ENCODE peak calls at places on chromosomes 1 and 21, in seven cellular contexts. T is SK-N-SH, K is GM12878, O is GM12891, A is K562, U is H1, G is HepG2. E is an unnamed sample.

GRCh38 chr1:18948913-18949688 is 7.4 kb downstream of the IFFO2 start:
- DNase-seq in T (no peak), K (no peak), O (no peak), A (no peak), U (no peak), G (peak), E (no peak)

GRCh38 chr1:77126309-77126708 is 92.9 kb downstream of the PIGK start:
- DNase-seq in T (peak), K (no peak), O (no peak), A (peak), U (no peak), G (peak), E (no peak)

GRCh38 chr1:220874201-220874655 is 5.0 kb upstream of the HLX start:
- DNase-seq in T (peak), K (no peak), O (peak), A (peak), U (no peak), G (peak), E (no peak)

GRCh38 chr1:84960371-84960770 is 36.5 kb downstream of the MCOLN2 start:
- DNase-seq in T (no peak), K (no peak), O (no peak), A (no peak), U (no peak), G (peak), E (no peak)

GRCh38 chr1:182595641-182596240 is 6.7 kb upstream of the RNASEL start:
- DNase-seq in T (peak), K (no peak), O (no peak), A (peak), U (no peak), G (peak), E (no peak)

GRCh38 chr1:7491818-7492173 is 279.3 kb upstream of the VAMP3 start:
- DNase-seq in T (no peak), K (no peak), O (no peak), A (no peak), U (no peak), G (no peak), E (no peak)

GRCh38 chr1:207897188-207897587 is 13.7 kb downstream of the CD34 start:
- DNase-seq in T (peak), K (no peak), O (no peak), A (no peak), U (no peak), G (no peak), E (no peak)

GRCh38 chr1:222896630-222897526 is 82.0 kb downstream of the DISP1 start:
- DNase-seq in T (no peak), K (no peak), O (no peak), A (no peak), U (no peak), G (no peak), E (no peak)

GRCh38 chr1:114670083-114671010 is 498 bp upstream of the DENND2C start:
- DNase-seq in T (peak), K (peak), O (peak), A (peak), U (peak), G (peak), E (peak)

GRCh38 chr21:14213164-14213563 is 2.4 kb upstream of the LIPI start:
- DNase-seq in T (no peak), K (no peak), O (no peak), A (no peak), U (no peak), G (no peak), E (no peak)

GRCh38 chr21:14210738-14211137 is at the start of gene LIPI:
- DNase-seq in T (no peak), K (no peak), O (no peak), A (no peak), U (no peak), G (no peak), E (no peak)

DNA sequence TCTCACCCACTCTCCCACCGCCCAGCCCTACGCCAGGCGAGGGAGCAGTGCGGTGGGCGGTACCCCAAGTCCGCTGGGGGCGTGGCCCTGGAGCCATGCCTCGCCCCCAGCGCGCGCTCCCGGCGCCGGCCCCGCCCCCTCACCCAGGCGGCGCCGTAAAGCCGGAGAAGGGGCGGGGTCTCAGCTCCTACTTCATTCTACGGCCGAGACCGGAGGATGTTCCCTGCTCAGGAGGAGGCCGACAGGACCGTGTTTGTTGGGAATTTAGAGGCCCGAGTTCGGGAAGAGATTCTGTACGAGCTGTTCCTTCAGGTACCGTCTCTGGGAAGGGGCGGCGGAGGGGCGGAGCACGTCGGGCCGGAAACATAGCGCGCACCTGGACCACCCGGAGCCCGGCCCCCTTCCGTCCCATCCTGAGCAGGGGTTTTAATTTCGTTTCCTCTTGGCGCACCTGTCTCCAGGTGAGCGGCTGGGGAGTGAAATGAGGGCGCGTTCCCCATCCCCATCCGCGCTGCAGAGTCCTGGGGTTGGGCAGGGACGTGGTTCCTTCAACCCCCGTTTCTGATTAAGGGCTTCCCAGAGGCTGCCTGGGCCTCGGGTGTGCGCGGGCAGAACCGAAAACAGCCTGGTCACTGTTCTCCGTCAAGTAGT is at the start of gene RBM11:
- DNase-seq in T (peak), K (no peak), O (peak), A (peak), U (peak), G (peak), E (peak)
- TF ChIP-seq TAF1 in T (no peak), K (no peak), O (no peak), A (peak), U (peak), G (no peak), E (no peak)

DNA sequence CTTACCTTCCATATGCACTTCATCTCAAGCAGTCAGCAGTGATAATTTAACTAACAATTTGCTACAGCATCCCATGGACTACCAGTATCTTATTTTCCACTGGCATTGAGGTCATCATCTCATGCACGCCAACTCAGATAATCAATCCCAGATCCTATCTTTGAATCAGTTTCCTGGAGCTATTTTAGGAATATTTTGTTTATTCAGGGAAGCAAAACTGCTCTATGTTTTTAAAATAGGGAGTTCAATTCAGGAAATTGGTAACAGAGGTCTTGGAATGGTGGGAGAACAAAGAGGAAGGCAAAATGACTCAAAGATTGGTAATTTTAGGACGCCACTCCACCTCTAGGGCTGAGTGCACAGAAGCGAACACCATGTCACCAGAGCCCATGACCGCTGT is 71.8 kb upstream of the CNIH3 start:
- DNase-seq in T (no peak), K (no peak), O (no peak), A (no peak), U (no peak), G (no peak), E (no peak)
- TF ChIP-seq POLR2AphosphoS5 in T (peak), K (no peak), O (no peak), A (no peak), U (no peak), G (no peak), E (no peak)

GRCh38 chr1:62426238-62426637 is 10.6 kb upstream of the USP1 start:
- DNase-seq in T (no peak), K (no peak), O (no peak), A (no peak), U (no peak), G (no peak), E (no peak)
- TF ChIP-seq TAF1 in T (no peak), K (no peak), O (no peak), A (no peak), U (no peak), G (no peak), E (no peak)

DNA sequence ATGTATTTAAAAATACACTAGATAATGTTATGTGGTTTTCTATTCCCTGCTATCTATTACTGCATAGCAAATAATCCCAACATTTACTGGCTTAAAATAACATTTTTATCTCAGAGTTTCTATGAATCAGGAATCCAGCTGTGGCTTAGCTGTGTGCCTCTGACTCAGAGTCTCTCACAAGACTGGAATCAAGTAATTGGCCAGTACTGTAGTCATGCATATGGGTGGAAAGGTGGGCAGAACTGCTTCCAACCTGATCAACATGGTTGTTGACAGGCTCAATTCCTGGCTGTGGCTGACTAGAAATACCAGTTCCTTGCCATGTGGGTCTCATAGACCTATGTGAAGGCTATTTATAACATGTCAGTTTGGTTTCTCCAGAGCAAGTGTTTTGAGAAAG is 131.8 kb downstream of the PDE4B start:
- DNase-seq in T (no peak), K (no peak), O (no peak), A (no peak), U (no peak), G (no peak), E (no peak)
- TF ChIP-seq POLR2AphosphoS5 in T (no peak), K (no peak), O (no peak), A (no peak), U (no peak), G (no peak), E (no peak)

GRCh38 chr1:31376374-31377134 is 3.7 kb upstream of the FABP3 start:
- DNase-seq in T (peak), K (no peak), O (no peak), A (peak), U (no peak), G (peak), E (no peak)
- TF ChIP-seq TAF1 in T (no peak), K (no peak), O (no peak), A (no peak), U (no peak), G (no peak), E (no peak)

GRCh38 chr1:87137342-87137739 is 191.3 kb upstream of the LMO4 start:
- DNase-seq in T (no peak), K (no peak), O (no peak), A (no peak), U (no peak), G (no peak), E (no peak)

GRCh38 chr1:87136607-87137341 is 191.9 kb upstream of the LMO4 start:
- DNase-seq in T (no peak), K (no peak), O (no peak), A (no peak), U (no peak), G (no peak), E (no peak)

GRCh38 chr1:87134061-87134460 is 194.6 kb upstream of the LMO4 start:
- DNase-seq in T (no peak), K (no peak), O (no peak), A (no peak), U (no peak), G (no peak), E (no peak)

GRCh38 chr1:87134625-87135024 is 194.1 kb upstream of the LMO4 start:
- DNase-seq in T (no peak), K (no peak), O (no peak), A (no peak), U (no peak), G (no peak), E (no peak)

DNA sequence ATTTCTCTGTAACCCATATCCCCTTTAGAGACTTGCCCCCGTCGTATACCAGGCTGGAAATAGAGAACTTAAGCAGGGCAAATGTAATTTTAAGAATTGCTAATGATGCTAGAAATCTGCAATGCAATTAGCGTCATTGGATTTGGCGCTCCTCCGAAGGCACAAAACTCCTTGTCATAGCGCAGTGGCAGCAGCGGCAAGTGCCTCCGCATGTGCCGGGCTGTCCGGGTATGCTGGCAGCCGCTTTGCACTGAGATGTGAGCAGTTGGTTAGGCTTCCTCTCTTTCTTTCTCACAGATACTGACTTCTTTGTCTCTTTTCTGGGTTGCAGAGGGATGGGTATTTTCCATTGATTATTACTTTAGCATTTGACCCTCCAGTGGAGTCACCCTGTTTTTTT is 193.4 kb upstream of the LMO4 start:
- DNase-seq in T (no peak), K (no peak), O (no peak), A (no peak), U (no peak), G (no peak), E (no peak)
- TF ChIP-seq POLR2AphosphoS5 in T (no peak), K (no peak), O (no peak), A (no peak), U (no peak), G (no peak), E (no peak)

DNA sequence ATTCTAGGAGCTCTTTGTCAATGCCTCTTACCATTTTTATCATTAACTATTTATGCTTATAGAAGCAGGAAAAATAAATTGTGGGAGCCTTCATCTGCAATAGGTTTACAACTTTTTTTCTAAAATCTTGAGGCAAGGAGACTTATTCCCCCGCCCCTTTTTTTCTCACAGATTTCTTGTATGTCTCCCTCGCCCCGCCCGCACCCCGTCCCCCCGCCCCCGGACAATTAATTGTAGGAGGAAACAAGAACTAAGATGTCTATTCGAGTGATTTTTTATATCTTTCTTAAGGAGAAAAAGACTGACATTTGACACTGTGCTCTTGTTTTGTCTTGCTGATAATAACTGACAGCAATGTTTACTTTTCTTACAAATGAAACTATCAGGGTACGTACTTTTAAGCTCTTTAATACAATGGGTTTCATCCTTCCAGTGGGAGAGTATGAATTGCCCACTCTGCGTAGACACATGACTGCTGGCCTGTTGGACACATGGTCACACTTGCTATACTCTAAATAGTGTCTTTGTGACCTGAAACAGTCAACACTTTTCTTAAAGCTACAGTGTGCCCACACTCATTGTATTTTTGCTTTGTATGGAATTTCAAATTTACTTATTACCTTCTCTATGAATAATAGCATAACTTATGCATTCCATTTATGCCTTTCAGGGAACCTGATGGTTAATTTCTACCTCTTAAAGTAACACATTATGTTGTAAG is 1.5 kb upstream of the IVNS1ABP start:
- DNase-seq in T (no peak), K (no peak), O (no peak), A (peak), U (no peak), G (no peak), E (no peak)
- TF ChIP-seq TAF1 in T (no peak), K (no peak), O (no peak), A (no peak), U (no peak), G (no peak), E (no peak)

E was measured in GM12892.